ENCODE peak calls at places on chromosomes 7 and 10, in ten cellular contexts. One of them, this sample, is unnamed.
A peak's percentile ranks its signal among the peaks of the same experiment; 100 is the strongest.

GRCh38 chr7:33050425-33051318 is 11.9 kb downstream of the NT5C3A start:
- DNase-seq in choroid plexus epithelial cell: peak; percentile 74
- DNase-seq in stimulated activated CD8-positive, alpha-beta memory T cell treated with anti-CD3 and anti-CD28 coated beads, Interleukin-4, amount 100 ng/mL, for 24 hours: no peak
- DNase-seq in MCF 10A: peak; percentile 60
- DNase-seq in sigmoid colon: no peak
- DNase-seq in foreskin fibroblast: no peak
- DNase-seq in ELR: peak; percentile 70
- DNase-seq in effector memory CD8-positive, alpha-beta T cell: peak; percentile 28
- DNase-seq in activated T-cell treated with anti-CD3 and anti-CD28 coated beads, Interleukin-2, amount 50 U/mL, for 4 hours: no peak
- DNase-seq in NB4: peak; percentile 71
- DNase-seq in this sample: peak; percentile 60

GRCh38 chr7:99372275-99373085 is 2.0 kb upstream of the ARPC1B start:
- DNase-seq in foreskin fibroblast: peak; percentile 41
- DNase-seq in effector memory CD8-positive, alpha-beta T cell: no peak
- DNase-seq in sigmoid colon: peak; percentile 71
- DNase-seq in MCF 10A: no peak
- DNase-seq in choroid plexus epithelial cell: peak; percentile 74
- DNase-seq in NB4: no peak
- DNase-seq in ELR: peak; percentile 55
- DNase-seq in stimulated activated CD8-positive, alpha-beta memory T cell treated with anti-CD3 and anti-CD28 coated beads, Interleukin-4, amount 100 ng/mL, for 24 hours: no peak
- DNase-seq in activated T-cell treated with anti-CD3 and anti-CD28 coated beads, Interleukin-2, amount 50 U/mL, for 4 hours: no peak
- DNase-seq in this sample: no peak

GRCh38 chr10:89867964-89868363 is 166.6 kb downstream of the KIF20B start:
- DNase-seq in sigmoid colon: no peak
- DNase-seq in activated T-cell treated with anti-CD3 and anti-CD28 coated beads, Interleukin-2, amount 50 U/mL, for 4 hours: no peak
- DNase-seq in effector memory CD8-positive, alpha-beta T cell: no peak
- DNase-seq in MCF 10A: peak; percentile 42
- DNase-seq in foreskin fibroblast: no peak
- DNase-seq in NB4: no peak
- DNase-seq in ELR: peak; percentile 9
- DNase-seq in choroid plexus epithelial cell: peak; percentile 64
- DNase-seq in stimulated activated CD8-positive, alpha-beta memory T cell treated with anti-CD3 and anti-CD28 coated beads, Interleukin-4, amount 100 ng/mL, for 24 hours: no peak
- DNase-seq in this sample: no peak

GRCh38 chr10:66625709-66626590 is 299.9 kb upstream of the LRRTM3 start:
- DNase-seq in stimulated activated CD8-positive, alpha-beta memory T cell treated with anti-CD3 and anti-CD28 coated beads, Interleukin-4, amount 100 ng/mL, for 24 hours: no peak
- DNase-seq in MCF 10A: peak; percentile 22
- DNase-seq in effector memory CD8-positive, alpha-beta T cell: no peak
- DNase-seq in NB4: no peak
- DNase-seq in foreskin fibroblast: no peak
- DNase-seq in sigmoid colon: no peak
- DNase-seq in ELR: no peak
- DNase-seq in activated T-cell treated with anti-CD3 and anti-CD28 coated beads, Interleukin-2, amount 50 U/mL, for 4 hours: no peak
- DNase-seq in choroid plexus epithelial cell: no peak
- DNase-seq in this sample: no peak

GRCh38 chr10:72831696-72832355 is 61.7 kb upstream of the OIT3 start:
- DNase-seq in foreskin fibroblast: no peak
- DNase-seq in activated T-cell treated with anti-CD3 and anti-CD28 coated beads, Interleukin-2, amount 50 U/mL, for 4 hours: no peak
- DNase-seq in stimulated activated CD8-positive, alpha-beta memory T cell treated with anti-CD3 and anti-CD28 coated beads, Interleukin-4, amount 100 ng/mL, for 24 hours: no peak
- DNase-seq in sigmoid colon: no peak
- DNase-seq in NB4: no peak
- DNase-seq in ELR: peak; percentile 28
- DNase-seq in effector memory CD8-positive, alpha-beta T cell: no peak
- DNase-seq in MCF 10A: no peak
- DNase-seq in choroid plexus epithelial cell: peak; percentile 52
- DNase-seq in this sample: no peak

GRCh38 chr7:154202002-154202401 is 149.8 kb downstream of the DPP6 start:
- DNase-seq in NB4: no peak
- DNase-seq in stimulated activated CD8-positive, alpha-beta memory T cell treated with anti-CD3 and anti-CD28 coated beads, Interleukin-4, amount 100 ng/mL, for 24 hours: no peak
- DNase-seq in choroid plexus epithelial cell: no peak
- DNase-seq in activated T-cell treated with anti-CD3 and anti-CD28 coated beads, Interleukin-2, amount 50 U/mL, for 4 hours: no peak
- DNase-seq in sigmoid colon: no peak
- DNase-seq in foreskin fibroblast: no peak
- DNase-seq in effector memory CD8-positive, alpha-beta T cell: no peak
- DNase-seq in MCF 10A: no peak
- DNase-seq in ELR: no peak
- DNase-seq in this sample: no peak

GRCh38 chr10:14491814-14492213 is 161.1 kb upstream of the FRMD4A start:
- DNase-seq in sigmoid colon: no peak
- DNase-seq in NB4: no peak
- DNase-seq in activated T-cell treated with anti-CD3 and anti-CD28 coated beads, Interleukin-2, amount 50 U/mL, for 4 hours: no peak
- DNase-seq in foreskin fibroblast: no peak
- DNase-seq in effector memory CD8-positive, alpha-beta T cell: no peak
- DNase-seq in MCF 10A: no peak
- DNase-seq in choroid plexus epithelial cell: no peak
- DNase-seq in stimulated activated CD8-positive, alpha-beta memory T cell treated with anti-CD3 and anti-CD28 coated beads, Interleukin-4, amount 100 ng/mL, for 24 hours: no peak
- DNase-seq in ELR: peak; percentile 73
- DNase-seq in this sample: peak; percentile 87

GRCh38 chr10:110818311-110819257 is 53.1 kb upstream of the PDCD4 start:
- DNase-seq in activated T-cell treated with anti-CD3 and anti-CD28 coated beads, Interleukin-2, amount 50 U/mL, for 4 hours: no peak
- DNase-seq in NB4: no peak
- DNase-seq in foreskin fibroblast: no peak
- DNase-seq in ELR: no peak
- DNase-seq in choroid plexus epithelial cell: no peak
- DNase-seq in stimulated activated CD8-positive, alpha-beta memory T cell treated with anti-CD3 and anti-CD28 coated beads, Interleukin-4, amount 100 ng/mL, for 24 hours: no peak
- DNase-seq in sigmoid colon: peak; percentile 53
- DNase-seq in effector memory CD8-positive, alpha-beta T cell: no peak
- DNase-seq in MCF 10A: no peak
- DNase-seq in this sample: no peak

GRCh38 chr10:133067152-133068090 is 20.3 kb upstream of the ADGRA1 start:
- DNase-seq in activated T-cell treated with anti-CD3 and anti-CD28 coated beads, Interleukin-2, amount 50 U/mL, for 4 hours: no peak
- DNase-seq in stimulated activated CD8-positive, alpha-beta memory T cell treated with anti-CD3 and anti-CD28 coated beads, Interleukin-4, amount 100 ng/mL, for 24 hours: no peak
- DNase-seq in choroid plexus epithelial cell: peak; percentile 28
- DNase-seq in foreskin fibroblast: peak; percentile 11
- DNase-seq in effector memory CD8-positive, alpha-beta T cell: no peak
- DNase-seq in sigmoid colon: no peak
- DNase-seq in NB4: no peak
- DNase-seq in MCF 10A: no peak
- DNase-seq in ELR: no peak
- DNase-seq in this sample: no peak

GRCh38 chr7:42457663-42458062 is 220.7 kb upstream of the GLI3 start:
- DNase-seq in choroid plexus epithelial cell: no peak
- DNase-seq in ELR: no peak
- DNase-seq in effector memory CD8-positive, alpha-beta T cell: no peak
- DNase-seq in foreskin fibroblast: no peak
- DNase-seq in MCF 10A: no peak
- DNase-seq in NB4: no peak
- DNase-seq in stimulated activated CD8-positive, alpha-beta memory T cell treated with anti-CD3 and anti-CD28 coated beads, Interleukin-4, amount 100 ng/mL, for 24 hours: no peak
- DNase-seq in sigmoid colon: no peak
- DNase-seq in activated T-cell treated with anti-CD3 and anti-CD28 coated beads, Interleukin-2, amount 50 U/mL, for 4 hours: no peak
- DNase-seq in this sample: peak; percentile 15

GRCh38 chr7:98400538-98401427 is at the start of gene BAIAP2L1:
- DNase-seq in foreskin fibroblast: peak; percentile 47
- DNase-seq in MCF 10A: peak; percentile 91
- DNase-seq in choroid plexus epithelial cell: peak; percentile 72
- DNase-seq in effector memory CD8-positive, alpha-beta T cell: peak; percentile 41
- DNase-seq in ELR: peak; percentile 72
- DNase-seq in stimulated activated CD8-positive, alpha-beta memory T cell treated with anti-CD3 and anti-CD28 coated beads, Interleukin-4, amount 100 ng/mL, for 24 hours: peak; percentile 65
- DNase-seq in activated T-cell treated with anti-CD3 and anti-CD28 coated beads, Interleukin-2, amount 50 U/mL, for 4 hours: peak; percentile 82
- DNase-seq in NB4: peak; percentile 40
- DNase-seq in sigmoid colon: peak; percentile 67
- DNase-seq in this sample: peak; percentile 80

GRCh38 chr10:13528138-13528874 is 508 bp downstream of the BEND7 start:
- DNase-seq in choroid plexus epithelial cell: no peak
- DNase-seq in stimulated activated CD8-positive, alpha-beta memory T cell treated with anti-CD3 and anti-CD28 coated beads, Interleukin-4, amount 100 ng/mL, for 24 hours: no peak
- DNase-seq in NB4: no peak
- DNase-seq in foreskin fibroblast: no peak
- DNase-seq in sigmoid colon: peak; percentile 48
- DNase-seq in effector memory CD8-positive, alpha-beta T cell: no peak
- DNase-seq in activated T-cell treated with anti-CD3 and anti-CD28 coated beads, Interleukin-2, amount 50 U/mL, for 4 hours: no peak
- DNase-seq in ELR: peak; percentile 49
- DNase-seq in MCF 10A: no peak
- DNase-seq in this sample: peak; percentile 32

GRCh38 chr7:1060315-1061080 is 16.2 kb downstream of the GPR146 start:
- DNase-seq in foreskin fibroblast: no peak
- DNase-seq in ELR: no peak
- DNase-seq in activated T-cell treated with anti-CD3 and anti-CD28 coated beads, Interleukin-2, amount 50 U/mL, for 4 hours: no peak
- DNase-seq in choroid plexus epithelial cell: no peak
- DNase-seq in MCF 10A: no peak
- DNase-seq in NB4: no peak
- DNase-seq in effector memory CD8-positive, alpha-beta T cell: no peak
- DNase-seq in stimulated activated CD8-positive, alpha-beta memory T cell treated with anti-CD3 and anti-CD28 coated beads, Interleukin-4, amount 100 ng/mL, for 24 hours: no peak
- DNase-seq in sigmoid colon: no peak
- DNase-seq in this sample: no peak

GRCh38 chr7:15905251-15906040 is 219.0 kb upstream of the MEOX2 start:
- DNase-seq in activated T-cell treated with anti-CD3 and anti-CD28 coated beads, Interleukin-2, amount 50 U/mL, for 4 hours: no peak
- DNase-seq in effector memory CD8-positive, alpha-beta T cell: no peak
- DNase-seq in ELR: no peak
- DNase-seq in stimulated activated CD8-positive, alpha-beta memory T cell treated with anti-CD3 and anti-CD28 coated beads, Interleukin-4, amount 100 ng/mL, for 24 hours: no peak
- DNase-seq in NB4: no peak
- DNase-seq in MCF 10A: no peak
- DNase-seq in foreskin fibroblast: no peak
- DNase-seq in choroid plexus epithelial cell: no peak
- DNase-seq in sigmoid colon: no peak
- DNase-seq in this sample: no peak

GRCh38 chr10:773562-774161 is 84.2 kb upstream of the DIP2C start:
- DNase-seq in stimulated activated CD8-positive, alpha-beta memory T cell treated with anti-CD3 and anti-CD28 coated beads, Interleukin-4, amount 100 ng/mL, for 24 hours: no peak
- DNase-seq in choroid plexus epithelial cell: no peak
- DNase-seq in sigmoid colon: no peak
- DNase-seq in NB4: no peak
- DNase-seq in effector memory CD8-positive, alpha-beta T cell: no peak
- DNase-seq in foreskin fibroblast: no peak
- DNase-seq in MCF 10A: peak; percentile 70
- DNase-seq in activated T-cell treated with anti-CD3 and anti-CD28 coated beads, Interleukin-2, amount 50 U/mL, for 4 hours: no peak
- DNase-seq in ELR: no peak
- DNase-seq in this sample: no peak

GRCh38 chr7:5396542-5396941 is 27.1 kb downstream of the TNRC18 start:
- DNase-seq in MCF 10A: peak; percentile 80
- DNase-seq in ELR: peak; percentile 63
- DNase-seq in choroid plexus epithelial cell: peak; percentile 22
- DNase-seq in sigmoid colon: peak; percentile 77
- DNase-seq in effector memory CD8-positive, alpha-beta T cell: peak; percentile 45
- DNase-seq in foreskin fibroblast: no peak
- DNase-seq in stimulated activated CD8-positive, alpha-beta memory T cell treated with anti-CD3 and anti-CD28 coated beads, Interleukin-4, amount 100 ng/mL, for 24 hours: peak; percentile 44
- DNase-seq in NB4: peak; percentile 94
- DNase-seq in activated T-cell treated with anti-CD3 and anti-CD28 coated beads, Interleukin-2, amount 50 U/mL, for 4 hours: peak; percentile 45
- DNase-seq in this sample: peak; percentile 84

GRCh38 chr10:104090597-104090996 is 4.9 kb upstream of the COL17A1 start:
- DNase-seq in foreskin fibroblast: no peak
- DNase-seq in ELR: peak; percentile 38
- DNase-seq in MCF 10A: no peak
- DNase-seq in NB4: no peak
- DNase-seq in sigmoid colon: no peak
- DNase-seq in choroid plexus epithelial cell: peak; percentile 68
- DNase-seq in stimulated activated CD8-positive, alpha-beta memory T cell treated with anti-CD3 and anti-CD28 coated beads, Interleukin-4, amount 100 ng/mL, for 24 hours: no peak
- DNase-seq in activated T-cell treated with anti-CD3 and anti-CD28 coated beads, Interleukin-2, amount 50 U/mL, for 4 hours: no peak
- DNase-seq in effector memory CD8-positive, alpha-beta T cell: no peak
- DNase-seq in this sample: no peak

GRCh38 chr7:80781146-80781545 is 137.7 kb downstream of the SEMA3C start:
- DNase-seq in foreskin fibroblast: no peak
- DNase-seq in stimulated activated CD8-positive, alpha-beta memory T cell treated with anti-CD3 and anti-CD28 coated beads, Interleukin-4, amount 100 ng/mL, for 24 hours: no peak
- DNase-seq in NB4: no peak
- DNase-seq in ELR: no peak
- DNase-seq in choroid plexus epithelial cell: no peak
- DNase-seq in effector memory CD8-positive, alpha-beta T cell: no peak
- DNase-seq in sigmoid colon: no peak
- DNase-seq in activated T-cell treated with anti-CD3 and anti-CD28 coated beads, Interleukin-2, amount 50 U/mL, for 4 hours: no peak
- DNase-seq in MCF 10A: no peak
- DNase-seq in this sample: no peak